ENCODE peak calls at places on chromosomes 13 and 19, in four cellular contexts. Z is CD8-positive, alpha-beta T cell; H is CD8-positive, alpha-beta memory T cell; R is left ventricle myocardium inferior. U is an unnamed sample.

GRCh38 chr19:13060964-13061927 is 41.4 kb downstream of the LYL1 start:
- DNase-seq in Z (peak; percentile 61), H (peak; percentile 67), R (peak; percentile 89), U (peak; percentile 87)

GRCh38 chr19:47687906-47688305 is 25.3 kb upstream of the EHD2 start:
- DNase-seq in Z (no peak), H (no peak), R (no peak), U (no peak)

GRCh38 chr19:40388486-40388885 is 1.5 kb downstream of the HIPK4 start:
- DNase-seq in Z (no peak), H (no peak), R (no peak), U (no peak)

GRCh38 chr13:100381595-100382224 is 206.9 kb downstream of the GGACT start:
- DNase-seq in Z (no peak), H (no peak), R (no peak), U (no peak)

GRCh38 chr13:48879854-48880253 is 95.9 kb upstream of the FNDC3A start:
- DNase-seq in Z (no peak), H (no peak), R (no peak), U (no peak)

GRCh38 chr13:75847588-75847987 is 211.5 kb downstream of the LMO7 start:
- DNase-seq in Z (no peak), H (no peak), R (no peak), U (no peak)

GRCh38 chr13:111513766-111514611 is 193.5 kb downstream of the TEX29 start:
- DNase-seq in Z (no peak), H (no peak), R (no peak), U (no peak)

GRCh38 chr13:98092888-98093287 is 50.0 kb upstream of the FARP1 start:
- DNase-seq in Z (no peak), H (no peak), R (no peak), U (no peak)

GRCh38 chr19:41904118-41904870 is 21.3 kb downstream of the ARHGEF1 start:
- DNase-seq in Z (no peak), H (no peak), R (no peak), U (no peak)

GRCh38 chr13:34250151-34250550 is 432.2 kb downstream of the RFC3 start:
- DNase-seq in Z (no peak), H (no peak), R (no peak), U (no peak)

GRCh38 chr13:25898991-25899390 is 152.8 kb downstream of the SHISA2 start:
- DNase-seq in Z (no peak), H (no peak), R (no peak), U (no peak)

GRCh38 chr13:65725001-65725400 is 1505.1 kb downstream of the PCDH9 start:
- DNase-seq in Z (no peak), H (no peak), R (no peak), U (no peak)

GRCh38 chr13:46288570-46289259 is 77.0 kb downstream of the LRRC63 start:
- DNase-seq in Z (no peak), H (no peak), R (no peak), U (no peak)

GRCh38 chr19:10603084-10603872 is 16.2 kb upstream of the AP1M2 start:
- DNase-seq in Z (peak; percentile 62), H (peak; percentile 64), R (peak; percentile 39), U (peak; percentile 69)

GRCh38 chr19:8512115-8512967 is 1.6 kb downstream of the ZNF414 start:
- DNase-seq in Z (no peak), H (no peak), R (no peak), U (no peak)

GRCh38 chr19:6108721-6109633 is 1.3 kb downstream of the RFX2 start:
- DNase-seq in Z (peak; percentile 39), H (peak; percentile 36), R (peak; percentile 63), U (peak; percentile 61)

GRCh38 chr13:108276060-108276459 is 6.5 kb downstream of the TNFSF13B start:
- DNase-seq in Z (no peak), H (no peak), R (peak; percentile 62), U (peak; percentile 33)

GRCh38 chr13:110266983-110267382 is 40.0 kb downstream of the COL4A1 start:
- DNase-seq in Z (no peak), H (no peak), R (no peak), U (no peak)

GRCh38 chr19:1001538-1002166 is 1.4 kb downstream of the GRIN3B start:
- DNase-seq in Z (peak; percentile 57), H (peak; percentile 61), R (no peak), U (peak; percentile 80)

GRCh38 chr13:97112451-97113152 is 109.5 kb upstream of the MBNL2 start:
- DNase-seq in Z (no peak), H (no peak), R (no peak), U (no peak)

GRCh38 chr13:26555413-26555812 is 2.1 kb upstream of the WASF3 start:
- DNase-seq in Z (no peak), H (no peak), R (no peak), U (no peak)

GRCh38 chr13:34179481-34179880 is 361.5 kb downstream of the RFC3 start:
- DNase-seq in Z (no peak), H (no peak), R (no peak), U (no peak)

GRCh38 chr19:4225902-4226301 is 3.4 kb upstream of the EBI3 start:
- DNase-seq in Z (no peak), H (no peak), R (no peak), U (no peak)

GRCh38 chr19:10269333-10270179 is 1.4 kb upstream of the ICAM1 start:
- DNase-seq in Z (peak; percentile 81), H (peak; percentile 83), R (peak; percentile 90), U (peak; percentile 86)

GRCh38 chr19:12880551-12881171 is 588 bp downstream of the DNASE2 start:
- DNase-seq in Z (no peak), H (no peak), R (no peak), U (peak; percentile 39)

GRCh38 chr13:25927966-25928365 is 123.8 kb downstream of the SHISA2 start:
- DNase-seq in Z (no peak), H (no peak), R (no peak), U (no peak)

GRCh38 chr13:67296511-67296910 is 66.4 kb upstream of the PCDH9 start:
- DNase-seq in Z (no peak), H (no peak), R (no peak), U (no peak)

GRCh38 chr19:970695-971094 is 13.4 kb upstream of the WDR18 start:
- DNase-seq in Z (no peak), H (no peak), R (no peak), U (no peak)

GRCh38 chr19:48741222-48741999 is 1.0 kb upstream of the RASIP1 start:
- DNase-seq in Z (no peak), H (no peak), R (peak; percentile 59), U (peak; percentile 58)

GRCh38 chr19:46875657-46876056 is 14.9 kb downstream of the ARHGAP35 start:
- DNase-seq in Z (no peak), H (no peak), R (no peak), U (no peak)

GRCh38 chr19:53808710-53809125 is 15.4 kb downstream of the NLRP12 start:
- DNase-seq in Z (no peak), H (no peak), R (no peak), U (no peak)

GRCh38 chr19:40565355-40565754 is 11.3 kb upstream of the SHKBP1 start:
- DNase-seq in Z (no peak), H (no peak), R (no peak), U (no peak)

GRCh38 chr19:10788146-10788545 is 47.9 kb downstream of the TMED1 start:
- DNase-seq in Z (no peak), H (no peak), R (no peak), U (no peak)

GRCh38 chr13:80040219-80040976 is 300.5 kb downstream of the SPRY2 start:
- DNase-seq in Z (no peak), H (no peak), R (no peak), U (no peak)

GRCh38 chr19:40609561-40610395 is 8.6 kb downstream of the LTBP4 start:
- DNase-seq in Z (peak; percentile 75), H (peak; percentile 82), R (peak; percentile 90), U (peak; percentile 95)

GRCh38 chr13:44155422-44156293 is 218.0 kb upstream of the SERP2 start:
- DNase-seq in Z (no peak), H (no peak), R (peak; percentile 46), U (peak; percentile 70)

GRCh38 chr19:2524840-2525723 is 49.2 kb downstream of the GADD45B start:
- DNase-seq in Z (no peak), H (no peak), R (peak; percentile 42), U (peak; percentile 81)
- H3K4me3 ChIP-seq in Z (no peak overlapping the region), H (no peak overlapping the region), R (peak overlapping the region; percentile 44), U (peak overlapping the region; percentile 44)

GRCh38 chr19:16367269-16367683 is 42.6 kb downstream of the KLF2 start:
- DNase-seq in Z (no peak), H (peak; percentile 54), R (no peak), U (no peak)
- H3K4me1 ChIP-seq in Z (peaks cover 94% of the 10 kb centered on the region), H (peaks cover 96% of the 10 kb centered on the region), R (peaks cover 41% of the 10 kb centered on the region), U (peaks cover 25% of the 10 kb centered on the region)

DNA sequence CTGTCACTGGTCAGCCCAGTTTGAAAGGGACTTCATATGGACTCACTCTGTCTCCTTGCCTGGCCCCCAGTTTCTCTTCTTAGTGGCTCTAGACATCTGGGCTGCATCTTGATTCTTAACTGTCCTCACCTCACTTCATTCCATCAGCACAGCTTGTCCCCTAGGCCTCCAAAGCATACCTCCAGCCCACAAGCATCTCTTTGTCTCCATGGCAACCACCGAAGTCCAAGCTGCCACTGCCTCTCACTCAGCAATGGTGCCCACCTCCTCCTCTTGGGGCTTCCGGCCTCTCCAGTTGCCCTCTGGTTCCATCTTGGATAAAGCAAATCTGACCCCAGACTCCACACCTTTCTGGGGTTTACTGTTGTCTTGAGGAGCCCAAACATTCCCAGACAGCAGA is 9.9 kb upstream of the KLHL26 start:
- DNase-seq in Z (no peak), H (no peak), R (no peak), U (no peak)
- H3K27ac ChIP-seq in Z (no peak overlapping the region), H (no peak overlapping the region), R (no peak overlapping the region), U (no peak overlapping the region)

GRCh38 chr13:106484084-106484754 is 51.2 kb downstream of the EFNB2 start:
- DNase-seq in Z (no peak), H (no peak), R (no peak), U (no peak)

GRCh38 chr13:106481919-106482318 is 53.5 kb downstream of the EFNB2 start:
- DNase-seq in Z (no peak), H (no peak), R (no peak), U (no peak)

GRCh38 chr13:106486287-106486686 is 49.2 kb downstream of the EFNB2 start:
- DNase-seq in Z (no peak), H (no peak), R (no peak), U (no peak)

GRCh38 chr13:106488075-106488474 is 47.4 kb downstream of the EFNB2 start:
- DNase-seq in Z (no peak), H (no peak), R (no peak), U (no peak)

GRCh38 chr13:106484755-106485193 is 50.7 kb downstream of the EFNB2 start:
- DNase-seq in Z (no peak), H (no peak), R (no peak), U (no peak)
- H3K4me3 ChIP-seq in Z (no peak overlapping the region), H (no peak overlapping the region), R (peak overlapping the region; percentile 39), U (peak overlapping the region; percentile 44)

U was measured in psoas muscle.